ENCODE peak calls at places on chromosome 17, in five cellular contexts. C, B, Y, K and A are unnamed samples. For H3K27me3, the result is how much of the 10 kb centered on the place peaks cover.

GRCh38 chr17:81579821-81580321 is 27.7 kb upstream of the FAAP100 start:
- DNase-seq in Y (no peak), C (peak), B (no peak), K (no peak), A (peak)

GRCh38 chr17:63154586-63155244 is 188.7 kb downstream of the TANC2 start:
- DNase-seq in Y (no peak), B (no peak), K (no peak), C (no peak), A (no peak)

GRCh38 chr17:61249649-61250301 is 149.9 kb upstream of the TBX2 start:
- DNase-seq in C (no peak), B (no peak), K (no peak), Y (no peak), A (no peak)

GRCh38 chr17:71331754-71332153 is 789.1 kb upstream of the SOX9 start:
- DNase-seq in B (no peak), K (no peak), C (no peak), Y (no peak), A (no peak)

GRCh38 chr17:39063681-39064069 is 87.8 kb downstream of the PLXDC1 start:
- DNase-seq in B (no peak), C (peak), K (no peak), Y (no peak), A (no peak)

GRCh38 chr17:79953335-79953734 is 82.3 kb downstream of the TBC1D16 start:
- DNase-seq in C (no peak), Y (no peak), B (no peak), K (no peak), A (no peak)

GRCh38 chr17:4594406-4595349 is 10.3 kb downstream of the SMTNL2 start:
- DNase-seq in C (no peak), K (no peak), B (no peak), Y (peak), A (peak)

GRCh38 chr17:43780135-43780534 is at the start of gene CFAP97D1:
- DNase-seq in Y (no peak), B (no peak), K (no peak), C (no peak), A (peak)

GRCh38 chr17:28554565-28554964 is 2.1 kb upstream of the UNC119 start:
- DNase-seq in C (no peak), Y (no peak), B (no peak), K (no peak), A (no peak)

DNA sequence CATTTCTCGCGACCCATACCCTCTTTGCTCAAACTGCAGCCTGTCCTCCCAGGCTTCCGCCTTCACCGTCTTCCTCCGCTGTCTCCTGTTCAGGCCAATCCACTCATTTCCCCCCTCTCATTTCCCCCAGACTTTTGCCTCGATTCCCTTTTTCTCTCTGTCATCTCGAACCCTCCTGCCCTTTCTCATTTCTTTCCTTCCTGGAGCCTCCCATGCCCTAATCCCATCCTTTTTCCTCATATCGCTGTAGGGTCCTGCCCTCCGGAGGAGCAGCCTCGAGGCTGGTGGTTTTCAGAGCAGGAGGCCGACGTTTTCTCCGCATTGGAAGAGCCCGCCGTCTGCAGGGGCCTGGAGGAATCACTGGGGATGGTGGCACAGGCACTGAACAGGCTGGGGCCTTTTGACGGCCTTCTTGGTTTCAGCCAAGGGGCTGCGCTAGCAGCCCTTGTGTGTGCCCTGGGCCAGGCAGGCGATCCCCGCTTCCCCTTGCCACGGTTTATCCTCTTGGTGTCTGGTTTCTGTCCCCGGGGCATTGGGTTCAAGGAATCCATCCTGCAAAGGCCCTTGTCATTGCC is 620 bp downstream of the OVCA2 start:
- DNase-seq in Y (no peak), B (no peak), K (no peak), C (no peak), A (peak)
- H2AFZ ChIP-seq in Y (peak), B (peak), K (peak), C (peak), A (no peak)

GRCh38 chr17:40351185-40352043 is 13.1 kb downstream of the GJD3 start:
- DNase-seq in K (no peak), Y (no peak), C (no peak), B (no peak), A (no peak)

GRCh38 chr17:40350410-40351184 is 13.9 kb downstream of the GJD3 start:
- DNase-seq in C (no peak), Y (no peak), K (no peak), B (peak), A (no peak)

GRCh38 chr17:40348136-40348504 is 16.4 kb downstream of the GJD3 start:
- DNase-seq in C (no peak), Y (no peak), K (no peak), B (no peak), A (peak)

GRCh38 chr17:40348562-40349476 is 15.7 kb downstream of the GJD3 start:
- DNase-seq in C (no peak), K (no peak), Y (no peak), B (no peak), A (no peak)

GRCh38 chr17:40349477-40350409 is 14.8 kb downstream of the GJD3 start:
- DNase-seq in K (no peak), C (peak), Y (peak), B (no peak), A (no peak)
- H2BK5ac ChIP-seq in K (no peak), C (no peak), Y (no peak), B (peak), A (no peak)

DNA sequence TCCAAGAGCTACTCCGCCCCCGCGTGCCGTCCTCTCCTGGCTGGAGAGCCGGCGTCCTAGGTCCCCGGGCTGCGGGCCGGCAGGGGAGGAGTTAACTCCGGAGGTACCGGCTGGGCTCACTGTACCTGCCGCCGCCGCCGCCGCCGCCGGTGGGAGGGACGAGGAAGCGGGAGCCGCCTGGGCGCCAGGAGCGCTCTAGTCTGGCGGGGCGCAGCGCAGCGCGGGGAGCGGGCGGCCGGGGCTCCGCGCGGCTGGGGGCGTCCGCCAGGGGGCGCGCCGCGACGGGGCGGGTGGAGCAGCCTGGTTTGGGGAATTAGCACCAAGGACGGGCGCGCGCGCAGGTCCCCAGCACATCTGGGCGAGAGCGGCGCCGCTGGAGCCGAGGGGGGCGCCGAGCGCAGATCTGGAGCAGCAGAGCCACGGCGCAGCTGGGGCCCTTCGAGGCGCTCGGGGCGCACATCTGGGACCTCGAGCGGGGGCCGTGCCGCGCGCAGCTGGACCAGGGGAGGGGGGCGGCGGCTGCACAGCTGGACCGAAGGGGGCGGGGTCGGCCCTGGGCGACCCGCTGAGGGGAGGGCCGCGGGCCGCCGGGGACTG is at the start of gene NXPH3:
- DNase-seq in K (no peak), Y (peak), C (peak), B (peak), A (peak)
- H3K27me3 ChIP-seq in K (under half), Y (under half), C (half or more), B (under half), A (under half)

GRCh38 chr17:48612456-48612853 is 1.6 kb upstream of the HOXB7 start:
- DNase-seq in C (peak), Y (no peak), K (no peak), B (no peak), A (no peak)
- H2AFZ ChIP-seq in C (peak), Y (no peak), K (no peak), B (peak), A (no peak)

GRCh38 chr17:76384222-76384986 is at the start of gene SPHK1:
- DNase-seq in K (no peak), Y (peak), C (peak), B (peak), A (peak)
- H2BK5ac ChIP-seq in K (no peak), Y (peak), C (peak), B (peak), A (no peak)

DNA sequence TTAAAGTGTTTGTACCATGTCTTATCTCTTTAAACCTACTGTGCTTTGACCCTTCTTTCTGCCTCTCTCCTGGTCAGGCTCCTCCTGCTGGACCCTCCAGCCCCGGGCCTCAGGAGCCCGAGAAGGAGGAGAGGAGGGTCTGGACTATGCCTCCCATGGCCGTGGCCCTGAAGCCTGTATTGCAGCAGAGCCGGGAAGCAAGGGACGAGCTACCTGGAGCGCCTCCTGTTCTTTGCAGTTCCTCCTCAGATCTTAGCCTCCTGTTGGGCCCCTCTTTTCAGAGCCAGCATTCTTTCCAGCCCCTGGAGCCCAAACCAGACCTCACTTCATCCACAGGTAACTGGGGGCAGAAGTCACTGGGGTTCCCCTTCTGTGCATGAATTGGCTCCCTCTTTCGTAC is 13.6 kb downstream of the CNTROB start:
- DNase-seq in B (no peak), K (no peak), C (no peak), Y (no peak), A (no peak)
- H3K27me3 ChIP-seq in B (under half), K (under half), C (under half), Y (under half), A (under half)

GRCh38 chr17:17682293-17682736 is 1.1 kb downstream of the RAI1 start:
- DNase-seq in C (no peak), B (no peak), Y (peak), K (no peak), A (no peak)

GRCh38 chr17:17680477-17681186 is 626 bp upstream of the RAI1 start:
- DNase-seq in K (no peak), Y (no peak), C (no peak), B (no peak), A (no peak)

GRCh38 chr17:17681744-17682292 is 560 bp downstream of the RAI1 start:
- DNase-seq in K (no peak), Y (no peak), C (no peak), B (no peak), A (no peak)

GRCh38 chr17:17679748-17680147 is 1.5 kb upstream of the RAI1 start:
- DNase-seq in K (no peak), Y (no peak), B (no peak), C (no peak), A (no peak)

GRCh38 chr17:17681187-17681743 is at the start of gene RAI1:
- DNase-seq in K (no peak), Y (peak), C (peak), B (no peak), A (peak)
- H2AFZ ChIP-seq in K (no peak), Y (peak), C (peak), B (peak), A (no peak)

DNA sequence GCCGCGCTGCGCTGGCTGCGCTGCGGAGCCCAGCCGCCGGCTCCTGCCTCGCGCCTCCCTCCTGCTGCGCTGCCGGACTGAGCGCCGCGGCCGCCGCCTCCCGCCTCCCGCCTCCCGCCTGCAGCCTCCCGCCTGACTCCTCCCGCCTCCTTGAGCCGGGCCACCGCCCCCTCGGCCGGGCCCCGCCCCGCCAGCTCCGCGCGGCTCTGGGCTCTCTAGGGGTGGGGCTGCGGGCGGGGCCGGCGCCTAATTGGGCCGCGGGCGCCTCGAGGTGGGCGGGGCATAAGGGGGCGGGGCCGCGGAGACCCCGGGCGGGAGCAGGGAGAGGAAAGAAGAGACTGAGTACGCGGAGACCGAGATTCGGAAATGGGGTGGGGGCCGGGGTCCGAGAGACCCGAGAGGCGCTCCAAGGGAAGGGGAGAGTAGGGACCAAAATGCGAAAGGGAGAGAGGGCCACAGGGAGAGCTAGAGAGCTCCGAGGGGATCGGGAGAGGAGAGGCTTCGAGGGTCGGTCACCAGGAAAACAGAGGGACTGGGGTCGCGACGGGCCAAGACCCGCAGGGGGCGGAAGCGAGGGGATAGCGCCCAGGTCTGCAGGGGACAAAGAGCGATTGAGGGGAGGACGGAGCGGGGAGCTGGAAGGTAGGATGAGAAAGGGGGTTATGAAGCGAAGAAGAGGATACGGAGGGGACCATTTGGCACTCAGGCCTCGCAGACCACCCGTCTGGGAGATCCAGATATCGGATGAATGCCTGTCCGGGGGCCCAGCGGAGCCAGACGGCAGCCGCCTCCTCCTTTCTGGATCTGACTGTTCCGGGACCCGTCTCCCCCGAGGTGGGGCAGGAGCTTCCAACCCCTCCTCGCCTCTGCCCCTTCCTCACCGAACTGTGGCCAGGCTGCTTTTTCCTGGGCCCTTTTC is at the start of gene C1QL1:
- DNase-seq in Y (peak), C (peak), K (peak), B (peak), A (peak)
- H2BK5ac ChIP-seq in Y (no peak), C (no peak), K (peak), B (peak), A (no peak)

DNA sequence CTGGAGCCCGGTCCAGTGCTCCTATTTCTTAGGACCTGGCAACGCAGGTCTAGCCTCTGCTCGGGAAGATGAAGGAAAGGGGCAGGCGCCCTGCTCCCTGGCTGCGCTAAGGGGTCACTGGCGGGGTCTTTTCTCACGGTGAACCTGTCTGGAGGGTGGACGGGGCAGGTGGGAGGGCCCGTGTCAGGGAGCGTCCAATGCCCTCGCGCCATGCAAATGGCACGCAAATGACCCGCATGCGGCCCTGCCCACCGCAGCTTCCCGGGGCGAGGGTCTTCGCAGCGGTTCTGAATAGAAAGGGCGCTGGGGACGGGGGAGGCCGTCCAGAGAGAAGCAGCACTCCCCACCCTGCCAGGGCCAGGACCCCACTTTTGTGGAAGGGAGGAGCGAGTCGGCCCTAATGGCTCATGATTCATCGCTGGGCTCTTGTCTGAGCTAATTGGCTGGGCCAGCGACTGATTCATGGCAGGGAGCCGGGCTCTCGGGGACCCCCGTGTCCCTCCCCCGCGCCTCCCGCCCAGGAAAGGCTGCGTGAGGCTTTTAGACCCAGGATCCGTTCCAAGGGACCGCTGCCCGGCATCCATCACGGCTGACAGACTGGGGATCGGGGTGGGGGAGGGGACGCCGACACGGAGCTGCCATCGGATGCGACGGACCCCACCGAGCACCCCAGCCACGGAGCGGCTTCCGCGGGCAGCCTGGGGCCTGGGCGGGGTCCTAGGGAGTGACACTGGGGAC is 25.1 kb upstream of the NGFR start:
- DNase-seq in Y (no peak), K (no peak), B (peak), C (no peak), A (peak)
- H3K27me3 ChIP-seq in Y (under half), K (under half), B (under half), C (half or more), A (under half)